ENCODE peak calls at places on chromosome 17, in six cellular contexts. Y, O, F, K, G and N are unnamed samples.

GRCh38 chr17:80859004-80859941 is 132.4 kb upstream of the CHMP6 start:
- DNase-seq in Y (no peak), O (no peak), F (no peak), K (no peak), G (no peak), N (no peak)

GRCh38 chr17:5530265-5530782 is 44.0 kb downstream of the MIS12 start:
- DNase-seq in Y (no peak), O (no peak), F (no peak), K (no peak), G (no peak), N (no peak)

GRCh38 chr17:28038802-28039600 is 3.5 kb upstream of the NLK start:
- DNase-seq in Y (no peak), O (no peak), F (no peak), K (no peak), G (no peak), N (no peak)

GRCh38 chr17:75720656-75721462 is at the start of gene ITGB4:
- DNase-seq in Y (peak), O (peak), F (peak), K (no peak), G (peak), N (peak)

GRCh38 chr17:83015511-83015910 is 63.9 kb upstream of the METRNL start:
- DNase-seq in Y (peak), O (no peak), F (no peak), K (no peak), G (no peak), N (no peak)

GRCh38 chr17:33200587-33200986 is 92.5 kb downstream of the ASIC2 start:
- DNase-seq in Y (no peak), O (no peak), F (peak), K (no peak), G (no peak), N (no peak)

GRCh38 chr17:8956521-8956920 is 9.0 kb downstream of the PIK3R5 start:
- DNase-seq in Y (no peak), O (no peak), F (no peak), K (peak), G (no peak), N (no peak)

GRCh38 chr17:77279448-77280303 is 138.9 kb downstream of the SEC14L1 start:
- DNase-seq in Y (no peak), O (no peak), F (peak), K (no peak), G (peak), N (no peak)

GRCh38 chr17:41678411-41678906 is 10.2 kb upstream of the EIF1 start:
- DNase-seq in Y (no peak), O (no peak), F (peak), K (peak), G (no peak), N (no peak)

GRCh38 chr17:69492410-69493071 is 78.0 kb downstream of the MAP2K6 start:
- DNase-seq in Y (no peak), O (no peak), F (no peak), K (no peak), G (no peak), N (no peak)

GRCh38 chr17:31842416-31843381 is 16.3 kb downstream of the COPRS start:
- DNase-seq in Y (peak), O (peak), F (peak), K (no peak), G (peak), N (peak)

GRCh38 chr17:57588086-57588485 is 157.0 kb downstream of the CCDC182 start:
- DNase-seq in Y (no peak), O (no peak), F (no peak), K (no peak), G (no peak), N (no peak)

GRCh38 chr17:70552230-70552981 is 383.1 kb downstream of the KCNJ2 start:
- DNase-seq in Y (no peak), O (peak), F (peak), K (peak), G (peak), N (no peak)

GRCh38 chr17:82302991-82303943 is 14.1 kb downstream of the CD7 start:
- DNase-seq in Y (peak), O (no peak), F (no peak), K (no peak), G (no peak), N (no peak)

GRCh38 chr17:44981221-44981968 is 13.3 kb upstream of the C1QL1 start:
- DNase-seq in Y (no peak), O (no peak), F (no peak), K (no peak), G (peak), N (no peak)

GRCh38 chr17:81189670-81190530 is 23.9 kb upstream of the AATK start:
- DNase-seq in Y (no peak), O (no peak), F (peak), K (no peak), G (peak), N (no peak)

GRCh38 chr17:3693099-3693498 is 2.9 kb downstream of the P2RX5 start:
- DNase-seq in Y (no peak), O (no peak), F (no peak), K (no peak), G (no peak), N (no peak)

GRCh38 chr17:7922499-7923289 is 6.6 kb upstream of the RNF227 start:
- DNase-seq in Y (peak), O (peak), F (no peak), K (no peak), G (no peak), N (peak)

GRCh38 chr17:65662166-65662565 is 100.7 kb upstream of the AXIN2 start:
- DNase-seq in Y (no peak), O (no peak), F (no peak), K (no peak), G (no peak), N (no peak)

GRCh38 chr17:46986401-46986800 is 7.3 kb upstream of the RPRML start:
- DNase-seq in Y (no peak), O (no peak), F (no peak), K (no peak), G (no peak), N (no peak)

GRCh38 chr17:46982577-46982976 is 3.5 kb upstream of the RPRML start:
- DNase-seq in Y (no peak), O (no peak), F (no peak), K (no peak), G (peak), N (no peak)

GRCh38 chr17:46983782-46984181 is 4.7 kb upstream of the RPRML start:
- DNase-seq in Y (peak), O (no peak), F (no peak), K (no peak), G (no peak), N (no peak)

GRCh38 chr17:46984341-46984740 is 5.3 kb upstream of the RPRML start:
- DNase-seq in Y (no peak), O (no peak), F (no peak), K (no peak), G (no peak), N (no peak)

GRCh38 chr17:46984892-46985291 is 5.8 kb upstream of the RPRML start:
- DNase-seq in Y (no peak), O (no peak), F (no peak), K (no peak), G (peak), N (no peak)
- TF ChIP-seq TAF1 in Y (no peak), O (no peak), F (no peak), K (no peak), G (no peak), N (no peak)

DNA sequence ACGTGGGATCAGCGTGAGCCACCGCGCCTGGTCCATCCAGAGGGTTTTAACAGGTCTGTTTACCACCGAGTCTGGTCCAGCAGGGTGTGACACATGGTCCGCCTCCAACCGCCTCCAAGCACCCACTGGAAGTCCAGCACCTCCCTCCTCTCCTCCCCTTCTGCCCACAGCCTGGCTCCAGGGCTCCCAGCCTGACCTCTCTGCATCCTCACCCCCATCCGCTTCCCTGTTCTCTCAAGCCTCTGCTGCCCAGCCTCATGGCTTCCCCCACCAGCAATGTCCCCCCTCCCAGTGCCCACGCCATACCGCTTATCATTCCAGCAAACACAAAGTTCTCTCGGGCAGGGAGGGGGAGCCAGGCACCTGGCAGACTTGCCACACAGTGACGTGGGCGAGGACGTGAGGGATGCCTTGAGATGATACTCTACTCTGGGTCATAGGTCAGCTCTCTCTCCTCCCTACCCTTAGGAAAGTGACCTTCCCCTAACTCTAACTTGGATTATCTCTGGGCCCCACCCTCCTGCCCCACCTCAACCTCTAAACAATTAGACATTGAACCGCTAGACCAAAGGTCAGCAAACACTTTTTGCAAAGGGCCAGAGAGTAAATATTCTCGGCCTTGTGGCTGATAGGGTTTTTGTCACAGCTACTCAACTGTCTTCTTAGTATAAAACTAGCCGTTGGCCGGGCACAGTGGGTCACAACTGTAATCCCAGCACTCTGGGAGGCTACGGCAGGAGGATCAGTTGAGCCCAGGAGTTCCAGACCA is 23.1 kb downstream of the CDC42EP4 start:
- DNase-seq in Y (no peak), O (no peak), F (peak), K (no peak), G (peak), N (no peak)
- TF ChIP-seq POLR2AphosphoS5 in Y (no peak), O (no peak), F (peak), K (no peak), G (no peak), N (no peak)

GRCh38 chr17:68036304-68037147 is 991 bp downstream of the KPNA2 start:
- DNase-seq in Y (no peak), O (no peak), F (no peak), K (no peak), G (no peak), N (no peak)

GRCh38 chr17:68035131-68035522 is 408 bp upstream of the KPNA2 start:
- DNase-seq in Y (peak), O (no peak), F (no peak), K (no peak), G (no peak), N (peak)

GRCh38 chr17:68034452-68034776 is 1.1 kb upstream of the KPNA2 start:
- DNase-seq in Y (no peak), O (no peak), F (no peak), K (no peak), G (no peak), N (no peak)

GRCh38 chr17:68033636-68034451 is 1.7 kb upstream of the KPNA2 start:
- DNase-seq in Y (no peak), O (no peak), F (peak), K (no peak), G (peak), N (no peak)

GRCh38 chr17:68035523-68036303 is at the start of gene KPNA2:
- DNase-seq in Y (peak), O (peak), F (peak), K (peak), G (peak), N (peak)
- TF ChIP-seq POLR2A in Y (peak), O (peak), F (peak), K (peak), G (peak), N (peak)

GRCh38 chr17:30369995-30370394 is 8.7 kb upstream of the CPD start:
- DNase-seq in Y (no peak), O (no peak), F (no peak), K (no peak), G (no peak), N (no peak)

GRCh38 chr17:30363715-30364202 is 15.0 kb upstream of the CPD start:
- DNase-seq in Y (no peak), O (no peak), F (no peak), K (peak), G (no peak), N (peak)

GRCh38 chr17:30366536-30366935 is 12.2 kb upstream of the CPD start:
- DNase-seq in Y (no peak), O (no peak), F (no peak), K (no peak), G (no peak), N (no peak)

GRCh38 chr17:30372755-30373154 is 6.0 kb upstream of the CPD start:
- DNase-seq in Y (no peak), O (no peak), F (peak), K (no peak), G (no peak), N (no peak)

GRCh38 chr17:30368896-30369720 is 9.6 kb upstream of the CPD start:
- DNase-seq in Y (no peak), O (no peak), F (no peak), K (no peak), G (no peak), N (no peak)
- TF ChIP-seq TAF1 in Y (no peak), O (no peak), F (no peak), K (no peak), G (no peak), N (no peak)

GRCh38 chr17:34254651-34255380 is at the start of gene CCL2:
- DNase-seq in Y (peak), O (no peak), F (peak), K (no peak), G (no peak), N (no peak)

GRCh38 chr17:34257299-34257985 is 2.4 kb downstream of the CCL2 start:
- DNase-seq in Y (no peak), O (no peak), F (no peak), K (no peak), G (no peak), N (no peak)

GRCh38 chr17:34254146-34254545 is 939 bp upstream of the CCL2 start:
- DNase-seq in Y (no peak), O (no peak), F (no peak), K (no peak), G (no peak), N (no peak)

GRCh38 chr17:34255381-34255732 is 272 bp downstream of the CCL2 start:
- DNase-seq in Y (no peak), O (no peak), F (no peak), K (no peak), G (no peak), N (no peak)

GRCh38 chr17:34255841-34256240 is 756 bp downstream of the CCL2 start:
- DNase-seq in Y (no peak), O (no peak), F (no peak), K (no peak), G (no peak), N (no peak)
- TF ChIP-seq POLR2AphosphoS5 in Y (no peak), O (no peak), F (no peak), K (no peak), G (no peak), N (no peak)

GRCh38 chr17:18182978-18183333 is 672 bp upstream of the ALKBH5 start:
- DNase-seq in Y (peak), O (peak), F (peak), K (no peak), G (no peak), N (peak)
- TF ChIP-seq POLR2A in Y (peak), O (peak), F (peak), K (peak), G (peak), N (peak)

GRCh38 chr17:60415146-60415545 is 7.1 kb upstream of the CHCT1 start:
- DNase-seq in Y (no peak), O (no peak), F (no peak), K (no peak), G (no peak), N (no peak)

GRCh38 chr17:60406887-60407286 is 15.0 kb upstream of the USP32 start:
- DNase-seq in Y (no peak), O (no peak), F (no peak), K (no peak), G (no peak), N (no peak)

DNA sequence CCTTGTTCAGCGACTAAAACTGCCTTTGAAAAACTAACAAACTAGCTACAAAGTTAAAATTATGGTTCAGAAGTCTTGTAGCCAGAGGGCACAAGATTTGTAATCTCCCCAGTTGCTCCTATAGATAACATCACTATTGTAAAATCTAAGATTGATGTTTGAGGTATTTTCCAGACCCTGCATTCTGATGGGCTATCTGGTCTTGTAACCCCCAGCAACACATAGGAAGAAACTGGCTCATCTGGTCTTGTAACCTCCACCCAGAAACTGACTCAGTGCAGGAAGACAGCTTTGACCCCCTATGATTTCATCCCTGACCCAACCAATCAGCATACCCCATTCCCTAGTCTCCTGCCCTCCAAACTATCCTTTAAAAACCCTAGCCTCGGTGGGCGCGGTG is 12.3 kb upstream of the CHCT1 start:
- DNase-seq in Y (no peak), O (no peak), F (no peak), K (no peak), G (no peak), N (no peak)
- TF ChIP-seq TAF1 in Y (no peak), O (no peak), F (no peak), K (no peak), G (no peak), N (no peak)

GRCh38 chr17:72244942-72245341 is 124.1 kb downstream of the SOX9 start:
- DNase-seq in Y (no peak), O (no peak), F (no peak), K (no peak), G (no peak), N (no peak)

GRCh38 chr17:72240333-72240732 is 119.5 kb downstream of the SOX9 start:
- DNase-seq in Y (no peak), O (no peak), F (no peak), K (no peak), G (no peak), N (no peak)

GRCh38 chr17:72249441-72249840 is 128.6 kb downstream of the SOX9 start:
- DNase-seq in Y (no peak), O (no peak), F (no peak), K (no peak), G (no peak), N (no peak)

GRCh38 chr17:72239548-72239947 is 118.7 kb downstream of the SOX9 start:
- DNase-seq in Y (no peak), O (no peak), F (no peak), K (no peak), G (no peak), N (no peak)

GRCh38 chr17:72244494-72244893 is 123.7 kb downstream of the SOX9 start:
- DNase-seq in Y (no peak), O (no peak), F (no peak), K (no peak), G (no peak), N (no peak)
- TF ChIP-seq POLR2AphosphoS5 in Y (no peak), O (no peak), F (no peak), K (no peak), G (no peak), N (no peak)

GRCh38 chr17:79174193-79174765 is 99.7 kb downstream of the ENGASE start:
- DNase-seq in Y (no peak), O (no peak), F (no peak), K (no peak), G (no peak), N (no peak)

GRCh38 chr17:79177877-79178276 is 103.3 kb downstream of the ENGASE start:
- DNase-seq in Y (no peak), O (no peak), F (no peak), K (no peak), G (no peak), N (no peak)

GRCh38 chr17:79174905-79175856 is 100.6 kb downstream of the ENGASE start:
- DNase-seq in Y (no peak), O (no peak), F (no peak), K (no peak), G (no peak), N (no peak)

GRCh38 chr17:79179334-79179733 is 104.7 kb downstream of the ENGASE start:
- DNase-seq in Y (no peak), O (no peak), F (no peak), K (no peak), G (no peak), N (no peak)

DNA sequence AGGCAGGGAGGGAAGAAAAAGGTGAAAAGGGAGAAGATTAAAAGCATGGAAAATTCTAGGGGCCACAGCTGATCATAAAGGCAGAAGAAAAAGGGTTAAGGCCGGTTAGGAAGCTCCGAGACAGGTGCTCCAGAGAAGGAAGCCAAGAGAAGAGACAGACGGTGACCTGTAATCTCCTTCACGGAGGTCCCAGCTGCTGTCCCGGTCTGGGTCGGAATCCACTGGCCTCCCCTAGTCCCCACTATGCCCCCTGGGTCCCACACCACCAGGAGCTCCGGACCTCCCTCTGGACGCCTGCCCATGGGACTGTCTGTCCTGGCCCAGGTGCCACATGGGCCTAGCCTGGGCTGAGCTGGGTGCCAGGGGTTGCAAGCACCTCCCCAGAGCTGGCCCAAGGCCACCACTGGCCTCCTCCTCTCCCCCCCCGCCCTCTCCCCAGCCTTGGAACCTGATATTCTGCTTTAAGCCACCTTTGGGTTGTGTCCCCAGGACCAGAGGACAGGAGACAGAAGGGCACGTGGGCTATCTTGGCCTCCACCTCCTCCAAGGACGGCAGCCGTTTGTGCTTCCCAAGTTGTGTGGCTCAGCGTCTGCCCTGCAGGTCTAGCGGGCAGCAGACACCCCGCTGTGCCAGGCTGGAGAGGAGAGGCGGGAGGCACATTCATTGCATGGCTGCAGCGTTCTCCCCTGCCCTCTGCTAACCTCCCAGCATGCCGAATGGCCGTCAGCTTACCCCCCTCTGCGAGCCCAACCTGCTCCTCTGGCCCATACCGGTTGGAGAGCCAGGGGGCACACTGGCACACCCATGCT is 102.4 kb downstream of the ENGASE start:
- DNase-seq in Y (no peak), O (no peak), F (no peak), K (no peak), G (no peak), N (no peak)
- TF ChIP-seq POLR2A in Y (no peak), O (no peak), F (no peak), K (no peak), G (no peak), N (no peak)